ENCODE peak calls at places on chromosomes 4 and X, in seven cellular contexts. A is transverse colon, T is A549, H is GM23338, U is lower leg skin, R is lung, Z is neural crest cell. J is an unnamed sample.

GRCh38 chr4:182869697-182870096 is 47.5 kb downstream of the DCTD start:
- DNase-seq in A (no peak), T (no peak), H (no peak), U (no peak), R (no peak), Z (no peak), J (no peak)

GRCh38 chr4:94828882-94829281 is 71.1 kb downstream of the BMPR1B start:
- DNase-seq in A (no peak), T (no peak), H (no peak), U (no peak), R (no peak), Z (no peak), J (no peak)

GRCh38 chrX:22538581-22538980 is 265.9 kb downstream of the CBLL2 start:
- DNase-seq in A (no peak), T (no peak), H (no peak), U (no peak), R (no peak), Z (no peak), J (no peak)

GRCh38 chr4:132227349-132228165 is 921.5 kb upstream of the PCDH10 start:
- DNase-seq in A (no peak), T (peak; percentile 62), H (peak; percentile 80), U (no peak), R (peak; percentile 31), Z (peak; percentile 54), J (peak; percentile 50)

GRCh38 chr4:85677286-85677685 is 202.3 kb downstream of the ARHGAP24 start:
- DNase-seq in A (no peak), T (no peak), H (no peak), U (no peak), R (no peak), Z (no peak), J (no peak)

GRCh38 chr4:1234811-1235292 is 14.1 kb downstream of the CTBP1 start:
- DNase-seq in A (no peak), T (no peak), H (peak; percentile 0), U (no peak), R (no peak), Z (no peak), J (no peak)

GRCh38 chrX:154037754-154038153 is 18.1 kb upstream of the IRAK1 start:
- DNase-seq in A (no peak), T (no peak), H (no peak), U (no peak), R (no peak), Z (no peak), J (no peak)

GRCh38 chrX:56764153-56764974 is 35.3 kb downstream of the NBDY start:
- DNase-seq in A (peak; percentile 83), T (peak; percentile 73), H (peak; percentile 67), U (peak; percentile 93), R (peak; percentile 81), Z (peak; percentile 32), J (peak; percentile 17)

GRCh38 chr4:112532267-112532666 is 16.3 kb upstream of the NEUROG2 start:
- DNase-seq in A (no peak), T (no peak), H (no peak), U (no peak), R (no peak), Z (no peak), J (no peak)

GRCh38 chr4:140098481-140099132 is 55.4 kb downstream of the MAML3 start:
- DNase-seq in A (no peak), T (peak; percentile 47), H (no peak), U (no peak), R (no peak), Z (no peak), J (no peak)

GRCh38 chr4:123667496-123667895 is 270.9 kb downstream of the SPRY1 start:
- DNase-seq in A (no peak), T (no peak), H (no peak), U (no peak), R (no peak), Z (no peak), J (no peak)

GRCh38 chr4:139144161-139144859 is 32.7 kb downstream of the ELF2 start:
- DNase-seq in A (peak; percentile 36), T (no peak), H (peak; percentile 82), U (no peak), R (peak; percentile 37), Z (no peak), J (no peak)

GRCh38 chr4:165692082-165692481 is 181.0 kb upstream of the TLL1 start:
- DNase-seq in A (no peak), T (no peak), H (no peak), U (no peak), R (no peak), Z (no peak), J (no peak)

GRCh38 chrX:81202413-81202794 is 502 bp downstream of the SH3BGRL start:
- DNase-seq in A (no peak), T (no peak), H (no peak), U (no peak), R (no peak), Z (no peak), J (no peak)

DNA sequence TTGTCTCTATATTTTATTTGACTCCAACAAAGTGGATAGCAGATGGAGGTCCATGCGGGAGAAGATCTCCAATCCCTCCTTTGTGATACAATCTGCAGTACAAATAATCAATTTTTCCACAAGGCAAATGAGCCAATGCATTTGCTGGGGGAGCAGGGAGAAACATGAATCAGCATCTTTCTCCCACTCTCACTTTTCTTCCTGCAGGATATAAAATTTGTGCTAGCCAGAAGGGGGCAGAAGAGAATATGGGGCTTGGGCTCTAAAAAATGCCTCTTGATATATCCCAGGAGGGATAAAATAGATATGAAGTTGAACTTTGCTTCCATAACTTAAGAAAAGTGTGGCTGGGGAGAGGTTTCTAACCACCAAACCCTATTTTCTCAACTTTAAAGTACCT is 38.3 kb upstream of the CWH43 start:
- DNase-seq in A (no peak), T (no peak), H (peak; percentile 37), U (no peak), R (no peak), Z (no peak), J (no peak)
- TF ChIP-seq CTCF in A (no peak), T (no peak), H (peak; percentile 51), U (no peak), R (no peak), Z (no peak), J (no peak)

DNA sequence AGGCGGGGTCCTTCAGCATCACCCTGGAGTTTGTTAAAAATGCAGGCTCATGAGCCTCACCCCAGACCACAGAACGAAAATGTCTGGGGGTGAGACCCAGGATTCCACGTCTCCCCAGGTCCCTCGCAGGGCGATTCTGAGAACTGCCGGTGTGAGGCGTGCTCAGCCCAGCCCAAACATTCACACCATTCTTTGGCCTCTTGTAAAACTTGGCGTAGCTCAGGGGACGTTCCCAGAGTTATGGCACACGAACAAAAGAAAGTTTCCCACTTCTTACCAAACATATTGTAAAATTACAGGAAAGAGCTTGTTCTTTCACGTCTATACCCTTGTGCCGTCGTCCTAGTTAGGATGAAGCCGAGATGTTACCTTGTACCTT is 12.9 kb downstream of the CD99 start:
- DNase-seq in A (peak; percentile 55), T (no peak), H (peak; percentile 56), U (no peak), R (no peak), Z (no peak), J (no peak)
- TF ChIP-seq CTCF in A (peak; percentile 44), T (no peak), H (peak; percentile 52), U (no peak), R (no peak), Z (no peak), J (no peak)

DNA sequence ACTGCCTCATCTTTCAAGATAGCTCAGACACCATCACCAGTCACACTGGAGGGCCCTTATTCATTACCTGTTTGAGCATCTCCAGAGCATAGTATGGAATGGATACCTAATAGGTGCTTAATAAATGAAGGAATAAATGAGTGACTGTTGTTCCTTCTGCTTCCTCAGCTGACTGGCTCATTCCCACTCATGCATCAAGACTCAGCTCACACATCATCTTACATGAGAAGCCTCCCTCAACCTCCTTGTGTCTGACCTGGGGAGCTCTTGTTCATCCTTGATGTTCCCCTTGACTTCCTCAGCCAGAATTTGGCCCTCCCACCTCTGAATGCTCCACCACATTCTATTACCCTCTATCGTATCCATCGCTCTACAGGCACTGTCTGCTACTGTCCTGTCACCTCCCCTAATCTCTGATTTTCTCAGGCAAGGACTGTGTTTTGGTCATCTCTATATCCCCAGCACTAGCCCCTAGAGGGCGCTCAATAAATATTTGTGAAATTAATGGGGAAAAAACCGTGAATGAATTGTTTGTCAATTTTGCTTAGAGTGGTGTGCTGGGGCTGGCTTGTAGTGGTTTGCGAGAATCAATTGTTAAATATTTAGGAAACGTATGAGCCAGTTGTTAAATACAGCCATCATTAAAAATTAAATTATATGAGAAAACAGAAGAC is 88.3 kb downstream of the NHSL2 start:
- DNase-seq in A (no peak), T (peak; percentile 28), H (peak; percentile 70), U (peak; percentile 82), R (no peak), Z (peak; percentile 23), J (no peak)
- TF ChIP-seq CTCF in A (peak; percentile 54), T (peak; percentile 64), H (peak; percentile 52), U (no peak), R (peak; percentile 52), Z (peak; percentile 67), J (peak; percentile 69)

GRCh38 chr4:9898596-9899345 is 117.3 kb downstream of the DRD5 start:
- DNase-seq in A (peak; percentile 37), T (peak; percentile 31), H (peak; percentile 91), U (peak; percentile 50), R (peak; percentile 41), Z (peak; percentile 39), J (no peak)
- TF ChIP-seq CTCF in A (no peak), T (no peak), H (peak; percentile 93), U (no peak), R (peak; percentile 30), Z (peak; percentile 59), J (no peak)

GRCh38 chrX:39721570-39722279 is 376.0 kb downstream of the BCOR start:
- DNase-seq in A (no peak), T (no peak), H (no peak), U (peak; percentile 65), R (no peak), Z (no peak), J (no peak)

GRCh38 chrX:39718951-39719350 is 378.8 kb downstream of the BCOR start:
- DNase-seq in A (no peak), T (no peak), H (no peak), U (peak; percentile 9), R (no peak), Z (no peak), J (no peak)

GRCh38 chrX:39724544-39724943 is 373.2 kb downstream of the BCOR start:
- DNase-seq in A (no peak), T (no peak), H (no peak), U (peak; percentile 32), R (no peak), Z (no peak), J (no peak)

GRCh38 chrX:39716802-39717540 is 380.8 kb downstream of the BCOR start:
- DNase-seq in A (no peak), T (no peak), H (no peak), U (no peak), R (no peak), Z (no peak), J (no peak)

GRCh38 chrX:39720945-39721344 is 376.8 kb downstream of the BCOR start:
- DNase-seq in A (no peak), T (no peak), H (no peak), U (peak; percentile 23), R (no peak), Z (no peak), J (no peak)
- TF ChIP-seq CTCF in A (no peak), T (no peak), H (no peak), U (no peak), R (no peak), Z (no peak), J (no peak)

DNA sequence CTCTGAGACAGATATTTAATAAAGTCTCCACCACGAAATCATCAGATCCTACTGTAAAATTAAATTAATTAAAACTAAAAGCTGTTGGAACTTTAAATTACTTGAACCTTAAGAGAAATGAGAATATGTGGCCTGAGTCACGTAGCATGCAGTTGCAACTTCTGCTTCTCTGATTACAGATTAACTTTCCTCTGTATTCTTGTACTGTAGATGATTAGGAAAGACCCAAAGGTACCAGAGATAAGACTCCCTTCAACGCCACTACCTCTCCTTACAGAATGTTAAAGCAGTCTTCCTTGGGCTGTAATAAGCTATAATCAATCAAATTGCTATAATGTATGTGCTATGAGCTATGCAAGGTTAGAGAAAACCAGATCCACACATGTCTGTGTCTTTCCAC is 47.9 kb downstream of the FAM13A start:
- DNase-seq in A (no peak), T (no peak), H (no peak), U (no peak), R (no peak), Z (no peak), J (no peak)
- TF ChIP-seq CTCF in A (no peak), T (no peak), H (no peak), U (no peak), R (no peak), Z (no peak), J (no peak)